ENCODE peak calls at places on chromosomes 5 and 9, in eight cellular contexts. Q is tibial artery, G is A549, U is fibroblast of mammary gland, T is psoas muscle, C is retinal pigment epithelial cell, I is foreskin fibroblast, W is IMR-90. L is an unnamed sample.
A peak's percentile ranks its signal among the peaks of the same experiment; 100 is the strongest.

GRCh38 chr5:169980418-169981053 is at the start of gene INSYN2B:
- DNase-seq in Q (peak; percentile 41), G (peak; percentile 86), U (peak; percentile 88), T (peak; percentile 18), C (peak; percentile 66), I (peak; percentile 92), W (peak; percentile 87), L (peak; percentile 92)

GRCh38 chr5:159181152-159181551 is 28.2 kb downstream of the RNF145 start:
- DNase-seq in Q (no peak), G (no peak), U (peak; percentile 51), T (no peak), C (no peak), I (peak; percentile 36), W (peak; percentile 46), L (no peak)

GRCh38 chr9:131233989-131234388 is 42.3 kb downstream of the FAM78A start:
- DNase-seq in Q (no peak), G (no peak), U (no peak), T (no peak), C (no peak), I (no peak), W (no peak), L (no peak)

GRCh38 chr9:32701321-32702022 is 66.0 kb upstream of the TAF1L start:
- DNase-seq in Q (no peak), G (peak; percentile 35), U (peak; percentile 85), T (no peak), C (no peak), I (no peak), W (peak; percentile 26), L (peak; percentile 25)

GRCh38 chr5:112210430-112211005 is 208.6 kb downstream of the EPB41L4A start:
- DNase-seq in Q (peak; percentile 38), G (peak; percentile 66), U (peak; percentile 48), T (no peak), C (no peak), I (peak; percentile 53), W (peak; percentile 17), L (peak; percentile 57)

GRCh38 chr9:121596515-121596914 is 54.9 kb upstream of the DAB2IP start:
- DNase-seq in Q (no peak), G (no peak), U (no peak), T (no peak), C (no peak), I (peak; percentile 38), W (peak; percentile 56), L (no peak)

GRCh38 chr5:180807654-180808414 is 5.2 kb upstream of the MGAT1 start:
- DNase-seq in Q (peak; percentile 10), G (no peak), U (peak; percentile 56), T (no peak), C (no peak), I (peak; percentile 57), W (no peak), L (no peak)

GRCh38 chr5:168292783-168293696 is 1.6 kb downstream of the WWC1 start:
- DNase-seq in Q (no peak), G (no peak), U (no peak), T (no peak), C (no peak), I (no peak), W (no peak), L (no peak)

GRCh38 chr9:86575137-86575536 is 220.9 kb upstream of the TUT7 start:
- DNase-seq in Q (no peak), G (no peak), U (no peak), T (no peak), C (no peak), I (no peak), W (no peak), L (no peak)

GRCh38 chr9:4318741-4319140 is 18.9 kb upstream of the GLIS3 start:
- DNase-seq in Q (no peak), G (no peak), U (peak; percentile 75), T (no peak), C (no peak), I (peak; percentile 52), W (no peak), L (peak; percentile 44)

GRCh38 chr9:72633966-72634365 is 112.6 kb downstream of the TMC1 start:
- DNase-seq in Q (no peak), G (no peak), U (peak; percentile 91), T (no peak), C (no peak), I (peak; percentile 86), W (peak; percentile 53), L (peak; percentile 40)

GRCh38 chr5:139746691-139747582 is 48.7 kb upstream of the PSD2 start:
- DNase-seq in Q (peak; percentile 39), G (no peak), U (peak; percentile 57), T (peak; percentile 45), C (no peak), I (peak; percentile 35), W (peak; percentile 46), L (no peak)

GRCh38 chr5:154179846-154180710 is 10.5 kb upstream of the GALNT10 start:
- DNase-seq in Q (no peak), G (peak; percentile 69), U (peak; percentile 69), T (no peak), C (no peak), I (peak; percentile 77), W (peak; percentile 67), L (peak; percentile 78)

GRCh38 chr5:112420111-112420864 is 1.2 kb upstream of the EPB41L4A start:
- DNase-seq in Q (peak; percentile 83), G (peak; percentile 83), U (peak; percentile 47), T (peak; percentile 82), C (no peak), I (peak; percentile 75), W (peak; percentile 5), L (peak; percentile 67)

GRCh38 chr9:35905912-35906679 is at the start of gene HRCT1:
- DNase-seq in Q (peak; percentile 95), G (peak; percentile 91), U (peak; percentile 98), T (peak; percentile 91), C (peak; percentile 60), I (peak; percentile 99), W (peak; percentile 94), L (peak; percentile 97)

GRCh38 chr5:123936548-123936947 is 424.6 kb downstream of the CSNK1G3 start:
- DNase-seq in Q (no peak), G (no peak), U (no peak), T (no peak), C (no peak), I (no peak), W (no peak), L (no peak)

GRCh38 chr9:112867275-112867991 is 23.2 kb downstream of the SLC46A2 start:
- DNase-seq in Q (no peak), G (peak; percentile 80), U (peak; percentile 90), T (no peak), C (no peak), I (peak; percentile 86), W (peak; percentile 88), L (peak; percentile 95)

GRCh38 chr9:75378036-75378435 is 289.7 kb downstream of the OSTF1 start:
- DNase-seq in Q (peak; percentile 89), G (peak; percentile 78), U (peak; percentile 11), T (peak; percentile 76), C (no peak), I (no peak), W (no peak), L (no peak)

GRCh38 chr9:120331913-120332312 is 248.1 kb downstream of the CDK5RAP2 start:
- DNase-seq in Q (no peak), G (no peak), U (peak; percentile 74), T (no peak), C (no peak), I (no peak), W (no peak), L (no peak)

GRCh38 chr9:74951725-74952151 is 974 bp downstream of the C9orf40 start:
- DNase-seq in Q (peak; percentile 35), G (peak; percentile 43), U (peak; percentile 15), T (peak; percentile 35), C (no peak), I (peak; percentile 67), W (peak; percentile 12), L (peak; percentile 27)

GRCh38 chr9:128703616-128704355 is 1.5 kb downstream of the PKN3 start:
- DNase-seq in Q (no peak), G (no peak), U (no peak), T (peak; percentile 38), C (no peak), I (no peak), W (no peak), L (no peak)
- H3K4me3 ChIP-seq in Q (peak overlapping the region; percentile 72), G (peak overlapping the region; percentile 94), U (peak overlapping the region; percentile 56), T (peak overlapping the region; percentile 84), C (peak overlapping the region; percentile 71), I (peak overlapping the region; percentile 61), W (no peak overlapping the region), L (peak overlapping the region; percentile 65)

GRCh38 chr9:69333716-69334115 is 8.7 kb downstream of the ENTREP1 start:
- DNase-seq in Q (no peak), G (no peak), U (no peak), T (no peak), C (no peak), I (no peak), W (no peak), L (no peak)

GRCh38 chr9:69330580-69330979 is 5.6 kb downstream of the ENTREP1 start:
- DNase-seq in Q (no peak), G (no peak), U (no peak), T (no peak), C (no peak), I (no peak), W (no peak), L (no peak)

GRCh38 chr9:69334310-69334709 is 9.3 kb downstream of the ENTREP1 start:
- DNase-seq in Q (no peak), G (no peak), U (no peak), T (no peak), C (no peak), I (no peak), W (no peak), L (no peak)

GRCh38 chr9:69331444-69331843 is 6.4 kb downstream of the ENTREP1 start:
- DNase-seq in Q (no peak), G (no peak), U (no peak), T (no peak), C (no peak), I (no peak), W (no peak), L (no peak)

DNA sequence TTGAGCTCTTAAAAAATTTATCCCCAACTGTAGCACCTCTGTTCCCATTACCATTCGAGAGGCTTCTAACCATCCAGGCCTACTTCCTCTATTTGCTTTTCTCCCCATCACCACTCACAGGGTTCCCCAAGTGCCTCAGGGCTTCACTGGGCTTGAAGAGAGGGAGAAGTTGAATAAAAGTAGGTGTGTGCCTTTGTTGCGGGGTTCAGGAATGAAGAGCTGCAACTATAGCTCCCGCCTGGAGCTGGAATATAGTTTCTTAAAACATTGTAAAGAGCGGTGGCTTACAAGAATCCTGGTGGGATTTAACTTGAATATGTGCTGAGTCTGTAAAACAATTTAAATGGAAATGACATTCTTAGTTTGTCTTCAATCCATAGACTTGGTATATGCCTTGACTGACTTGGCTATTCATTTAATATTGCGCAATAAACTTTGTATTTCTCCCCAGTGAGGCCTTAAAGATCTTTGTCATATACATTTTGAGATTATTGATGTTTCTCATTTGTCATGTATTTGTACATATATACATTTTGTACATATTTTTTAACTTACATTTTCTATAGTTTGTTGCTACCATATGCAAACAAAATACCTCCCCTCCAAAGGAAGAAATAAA is 7.2 kb downstream of the ENTREP1 start:
- DNase-seq in Q (no peak), G (no peak), U (no peak), T (no peak), C (no peak), I (no peak), W (no peak), L (no peak)
- TF ChIP-seq CTCF in Q (no peak), G (no peak), U (no peak), T (no peak), C (no peak), I (no peak), W (no peak), L (no peak)

GRCh38 chr9:129665814-129666511 is 516 bp downstream of the PRRX2 start:
- DNase-seq in Q (no peak), G (no peak), U (no peak), T (no peak), C (no peak), I (peak; percentile 55), W (no peak), L (no peak)
- H3K4me3 ChIP-seq in Q (peak overlapping the region; percentile 62), G (peak overlapping the region; percentile 77), U (no peak overlapping the region), T (peak overlapping the region; percentile 47), C (no peak overlapping the region), I (peak overlapping the region; percentile 71), W (peak overlapping the region; percentile 92), L (no peak overlapping the region)

GRCh38 chr5:7397005-7397546 is 1.1 kb downstream of the ADCY2 start:
- DNase-seq in Q (no peak), G (no peak), U (peak; percentile 14), T (no peak), C (no peak), I (peak; percentile 3), W (no peak), L (no peak)
- TF ChIP-seq CTCF in Q (no peak), G (no peak), U (no peak), T (no peak), C (no peak), I (no peak), W (no peak), L (no peak)

L was measured in fibroblast of pulmonary artery.